ENCODE peak calls at places on chromosomes 12 and 14, in six cellular contexts. F, M, Y, H, U and D are unnamed samples.
A peak's percentile ranks its signal among the peaks of the same experiment; 100 is the strongest.

GRCh38 chr12:64400041-64400440 is 4.2 kb upstream of the XPOT start:
- DNase-seq in F (peak; percentile 46), M (no peak), Y (no peak), H (no peak), U (no peak), D (no peak)

GRCh38 chr12:75706786-75707605 is 195.6 kb upstream of the KRR1 start:
- DNase-seq in F (peak; percentile 67), M (no peak), Y (no peak), H (no peak), U (peak; percentile 29), D (no peak)

GRCh38 chr12:90216815-90217214 is 508.2 kb upstream of the ATP2B1 start:
- DNase-seq in F (no peak), M (no peak), Y (no peak), H (no peak), U (no peak), D (no peak)

GRCh38 chr12:129825316-129825715 is 78.5 kb downstream of the TMEM132D start:
- DNase-seq in F (no peak), M (no peak), Y (no peak), H (no peak), U (no peak), D (no peak)

GRCh38 chr12:13211191-13211858 is 14.8 kb downstream of the EMP1 start:
- DNase-seq in F (no peak), M (no peak), Y (no peak), H (no peak), U (no peak), D (no peak)

GRCh38 chr14:105315211-105315721 is 718 bp downstream of the PACS2 start:
- DNase-seq in F (no peak), M (peak; percentile 41), Y (peak; percentile 27), H (no peak), U (peak; percentile 68), D (peak; percentile 96)

GRCh38 chr14:67622675-67623074 is 3.0 kb downstream of the ARG2 start:
- DNase-seq in F (peak; percentile 52), M (peak; percentile 85), Y (no peak), H (no peak), U (no peak), D (no peak)

GRCh38 chr12:115223322-115223721 is 539.3 kb upstream of the TBX3 start:
- DNase-seq in F (no peak), M (peak; percentile 14), Y (no peak), H (no peak), U (no peak), D (no peak)

GRCh38 chr12:100926669-100927248 is 132.2 kb downstream of the ANO4 start:
- DNase-seq in F (no peak), M (peak; percentile 25), Y (peak; percentile 48), H (peak; percentile 54), U (no peak), D (no peak)

GRCh38 chr14:67285876-67286452 is 44.7 kb downstream of the PALS1 start:
- DNase-seq in F (no peak), M (peak; percentile 25), Y (peak; percentile 39), H (no peak), U (peak; percentile 29), D (peak; percentile 12)

GRCh38 chr12:123337053-123337452 is 27.6 kb downstream of the SBNO1 start:
- DNase-seq in F (no peak), M (no peak), Y (no peak), H (no peak), U (no peak), D (no peak)

GRCh38 chr14:33799705-33800269 is 151.1 kb downstream of the EGLN3 start:
- DNase-seq in F (no peak), M (no peak), Y (no peak), H (no peak), U (no peak), D (no peak)

GRCh38 chr12:34399631-34400422 is 377.5 kb downstream of the ALG10 start:
- DNase-seq in F (peak; percentile 1), M (no peak), Y (no peak), H (no peak), U (peak; percentile 2), D (no peak)

GRCh38 chr12:62400135-62400534 is 66.5 kb upstream of the MON2 start:
- DNase-seq in F (no peak), M (no peak), Y (no peak), H (no peak), U (no peak), D (no peak)

GRCh38 chr12:127479256-127479655 is 787.7 kb upstream of the TMEM132C start:
- DNase-seq in F (no peak), M (no peak), Y (no peak), H (no peak), U (no peak), D (no peak)

GRCh38 chr14:38887696-38888095 is 215.3 kb downstream of the SEC23A start:
- DNase-seq in F (no peak), M (no peak), Y (no peak), H (no peak), U (no peak), D (no peak)

GRCh38 chr14:61484011-61484410 is 162.6 kb downstream of the PRKCH start:
- DNase-seq in F (no peak), M (no peak), Y (no peak), H (no peak), U (no peak), D (no peak)

GRCh38 chr12:132525011-132525832 is 35.3 kb downstream of the FBRSL1 start:
- DNase-seq in F (no peak), M (no peak), Y (no peak), H (no peak), U (no peak), D (no peak)

GRCh38 chr12:25839470-25839869 is 119.0 kb upstream of the RASSF8 start:
- DNase-seq in F (no peak), M (no peak), Y (no peak), H (no peak), U (no peak), D (peak; percentile 20)

GRCh38 chr14:95507174-95507573 is 9.3 kb downstream of the SYNE3 start:
- DNase-seq in F (peak; percentile 62), M (no peak), Y (no peak), H (no peak), U (no peak), D (peak; percentile 87)

GRCh38 chr14:67251573-67252226 is 10.5 kb downstream of the PALS1 start:
- DNase-seq in F (no peak), M (no peak), Y (no peak), H (no peak), U (no peak), D (no peak)

GRCh38 chr14:71395151-71395604 is 487.9 kb downstream of the PCNX1 start:
- DNase-seq in F (no peak), M (no peak), Y (no peak), H (no peak), U (no peak), D (no peak)

GRCh38 chr12:11967356-11968040 is 103.2 kb upstream of the BCL2L14 start:
- DNase-seq in F (no peak), M (no peak), Y (no peak), H (no peak), U (no peak), D (no peak)

DNA sequence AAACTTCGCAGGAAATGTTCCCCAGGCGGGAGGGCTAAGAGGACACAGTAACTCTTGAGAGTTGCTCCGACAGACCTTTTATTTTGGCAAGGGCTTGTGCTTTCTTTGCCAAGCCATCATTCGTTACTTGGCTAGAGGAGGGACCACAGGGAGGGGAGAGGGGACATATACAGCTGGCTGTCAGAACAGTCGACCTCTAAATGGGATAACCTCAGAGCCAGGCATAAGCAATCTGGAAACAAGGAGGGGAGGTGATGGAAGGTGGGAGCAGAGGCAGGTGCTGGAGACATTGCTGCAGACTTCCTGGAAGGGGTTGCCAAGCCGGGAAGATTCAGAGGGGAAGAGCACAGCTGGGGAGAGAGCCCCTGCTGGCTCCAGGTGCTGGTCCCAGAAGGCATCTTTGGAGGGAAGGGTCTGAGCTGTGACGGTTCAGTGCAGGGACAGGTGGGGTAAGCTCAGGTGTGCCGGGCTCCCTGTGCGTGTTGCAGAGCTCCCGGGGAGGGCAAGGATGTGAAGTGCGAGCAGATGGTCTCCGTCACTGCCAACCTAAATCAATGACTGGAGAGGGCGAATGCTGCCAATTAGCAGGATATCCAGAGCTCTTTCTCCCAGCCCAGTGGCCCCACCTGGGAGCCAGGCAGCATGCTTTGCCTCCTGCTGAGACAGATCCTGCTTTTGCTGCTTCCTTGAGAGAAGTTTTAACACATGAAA is 50.1 kb downstream of the CHST11 start:
- DNase-seq in F (no peak), M (no peak), Y (no peak), H (no peak), U (no peak), D (no peak)
- TF ChIP-seq JUND in F (no peak), M (no peak), Y (no peak), H (no peak), U (no peak), D (no peak)

GRCh38 chr12:10634427-10634826 is 21.0 kb upstream of the MAGOHB start:
- DNase-seq in F (no peak), M (peak; percentile 3), Y (no peak), H (no peak), U (no peak), D (no peak)
- TF ChIP-seq JUND in F (no peak), M (no peak), Y (no peak), H (no peak), U (no peak), D (no peak)

DNA sequence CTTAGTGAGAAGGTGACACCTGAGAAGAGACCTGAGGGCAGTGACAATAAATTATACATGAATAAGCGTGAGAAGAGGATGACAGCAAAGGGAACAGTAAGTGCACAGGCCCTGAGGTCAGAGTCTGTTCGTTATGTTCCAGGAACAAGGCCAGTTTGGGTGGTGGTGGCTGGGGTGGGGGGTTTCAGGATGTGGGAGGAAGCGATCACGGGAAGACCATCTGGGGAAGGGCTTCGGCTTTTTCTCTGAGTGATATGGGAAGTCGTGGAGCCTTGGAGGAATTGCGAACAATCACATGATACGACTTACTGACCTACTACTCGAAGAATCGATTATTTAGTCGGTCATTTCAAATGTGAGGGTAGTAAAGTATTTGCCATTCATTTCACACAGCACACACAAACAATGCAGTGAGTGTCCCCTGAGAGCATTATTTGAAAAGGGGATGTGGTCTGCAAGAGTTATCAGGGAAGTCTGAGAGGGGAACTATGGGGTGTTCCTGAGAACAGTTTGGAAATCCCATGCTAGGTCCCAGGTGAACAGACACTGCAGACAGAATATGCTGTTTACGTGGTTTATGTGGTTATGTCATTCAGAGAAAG is 94.7 kb downstream of the SLC38A1 start:
- DNase-seq in F (no peak), M (no peak), Y (no peak), H (no peak), U (no peak), D (no peak)
- TF ChIP-seq JUND in F (no peak), M (no peak), Y (no peak), H (no peak), U (no peak), D (no peak)

GRCh38 chr12:47419500-47419899 is 286.3 kb downstream of the RPAP3 start:
- DNase-seq in F (no peak), M (no peak), Y (no peak), H (no peak), U (no peak), D (no peak)
- TF ChIP-seq JUND in F (no peak), M (no peak), Y (no peak), H (no peak), U (no peak), D (no peak)

DNA sequence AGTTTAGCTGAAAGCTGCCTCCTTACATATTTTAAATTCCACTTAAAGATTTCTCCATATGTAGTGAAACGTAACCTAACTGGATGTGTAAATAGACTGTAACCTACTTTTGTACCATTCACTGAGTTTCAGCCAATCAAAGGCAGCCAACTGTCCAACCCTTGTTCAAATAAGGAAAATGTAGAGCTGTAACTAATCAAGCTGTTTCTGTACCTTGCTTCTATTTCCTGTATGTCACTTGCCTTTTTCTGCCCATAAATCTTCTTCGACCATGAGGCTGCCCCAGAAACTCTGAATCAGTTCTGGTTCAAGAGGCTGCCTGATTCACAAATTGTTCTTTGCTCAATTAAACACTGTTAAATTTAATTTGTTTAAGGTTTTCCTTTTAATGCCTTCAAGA is 6.3 kb downstream of the SLC7A8 start:
- DNase-seq in F (no peak), M (no peak), Y (no peak), H (no peak), U (no peak), D (no peak)
- TF ChIP-seq JUND in F (no peak), M (no peak), Y (no peak), H (no peak), U (no peak), D (no peak)